ENCODE peak calls at places on chromosome 19, in seven cellular contexts. X is stomach, B is left cardiac atrium, T is sigmoid colon, M is OCI-LY7, W is choroid plexus epithelial cell, Z is body of pancreas. S is an unnamed sample.

GRCh38 chr19:55930996-55931515 is 1.1 kb downstream of the NLRP13 start:
- DNase-seq in X (no peak), B (no peak), T (no peak), M (no peak), W (no peak), Z (no peak), S (no peak)

GRCh38 chr19:20259615-20260014 is 92.6 kb downstream of the ZNF486 start:
- DNase-seq in X (no peak), B (no peak), T (no peak), M (no peak), W (no peak), Z (no peak), S (no peak)

GRCh38 chr19:38012944-38013343 is 105.9 kb downstream of the SIPA1L3 start:
- DNase-seq in X (no peak), B (no peak), T (no peak), M (no peak), W (no peak), Z (no peak), S (no peak)

GRCh38 chr19:16025108-16026101 is 50.9 kb upstream of the TPM4 start:
- DNase-seq in X (peak), B (peak), T (peak), M (peak), W (peak), Z (peak), S (peak)

GRCh38 chr19:52171321-52172169 is at the start of gene ZNF836:
- DNase-seq in X (peak), B (peak), T (peak), M (peak), W (peak), Z (peak), S (peak)

GRCh38 chr19:7257148-7258041 is 36.8 kb downstream of the INSR start:
- DNase-seq in X (peak), B (peak), T (peak), M (no peak), W (peak), Z (peak), S (no peak)

GRCh38 chr19:55446060-55446459 is 3.0 kb upstream of the SHISA7 start:
- DNase-seq in X (no peak), B (no peak), T (no peak), M (no peak), W (no peak), Z (no peak), S (no peak)

GRCh38 chr19:46000497-46001246 is 5.4 kb downstream of the CCDC61 start:
- DNase-seq in X (peak), B (peak), T (no peak), M (peak), W (peak), Z (peak), S (no peak)

GRCh38 chr19:13097331-13098258 is 5.1 kb downstream of the LYL1 start:
- DNase-seq in X (no peak), B (no peak), T (peak), M (no peak), W (no peak), Z (no peak), S (no peak)

GRCh38 chr19:42330521-42330835 is 5.0 kb downstream of the MEGF8 start:
- DNase-seq in X (no peak), B (no peak), T (no peak), M (no peak), W (no peak), Z (no peak), S (no peak)

GRCh38 chr19:42233638-42234292 is 8.6 kb downstream of the GSK3A start:
- DNase-seq in X (no peak), B (no peak), T (no peak), M (no peak), W (no peak), Z (no peak), S (no peak)

GRCh38 chr19:44007473-44007872 is 4.7 kb downstream of the ZNF230 start:
- DNase-seq in X (no peak), B (no peak), T (no peak), M (no peak), W (no peak), Z (no peak), S (no peak)

GRCh38 chr19:16127776-16128371 is 15.6 kb upstream of the HSH2D start:
- DNase-seq in X (no peak), B (no peak), T (no peak), M (no peak), W (no peak), Z (no peak), S (no peak)

GRCh38 chr19:1261863-1262686 is 7.1 kb upstream of the CIRBP start:
- DNase-seq in X (peak), B (no peak), T (peak), M (no peak), W (no peak), Z (peak), S (no peak)

GRCh38 chr19:18431351-18432197 is 6.4 kb downstream of the ISYNA1 start:
- DNase-seq in X (no peak), B (no peak), T (peak), M (no peak), W (no peak), Z (no peak), S (no peak)

GRCh38 chr19:2628597-2628996 is 73.9 kb downstream of the GNG7 start:
- DNase-seq in X (no peak), B (no peak), T (no peak), M (no peak), W (no peak), Z (no peak), S (no peak)

GRCh38 chr19:33325920-33326319 is 23.6 kb upstream of the CEBPA start:
- DNase-seq in X (no peak), B (peak), T (peak), M (no peak), W (no peak), Z (peak), S (peak)

GRCh38 chr19:4326837-4327251 is 11.8 kb downstream of the STAP2 start:
- DNase-seq in X (no peak), B (no peak), T (no peak), M (no peak), W (no peak), Z (no peak), S (no peak)